ENCODE peak calls at places on chromosomes 12 and 14, in four cellular contexts. H is lung, Y is kidney, Z is adrenal gland. K is an unnamed sample. For H3K4me1, the result is how much of the 10 kb centered on the place peaks cover.

GRCh38 chr12:10409387-10409786 is at the start of gene KLRC4:
- DNase-seq in Z (no peak), H (no peak), Y (no peak), K (no peak)

GRCh38 chr14:105376521-105377440 is 21.6 kb upstream of the TEX22 start:
- DNase-seq in H (no peak), Y (no peak), Z (no peak), K (no peak)

GRCh38 chr12:131711551-131712205 is 788 bp downstream of the SFSWAP start:
- DNase-seq in Y (no peak), H (no peak), Z (no peak), K (no peak)

GRCh38 chr12:41190360-41190759 is 2.2 kb downstream of the PDZRN4 start:
- DNase-seq in H (no peak), Z (peak), Y (no peak), K (no peak)

GRCh38 chr14:70791971-70792370 is 17.3 kb downstream of the MAP3K9 start:
- DNase-seq in Y (no peak), H (no peak), Z (no peak), K (no peak)

GRCh38 chr14:33908540-33909223 is 42.2 kb downstream of the EGLN3 start:
- DNase-seq in H (no peak), Y (no peak), Z (no peak), K (no peak)

GRCh38 chr12:107656302-107656701 is 29.3 kb upstream of the PWP1 start:
- DNase-seq in Y (no peak), Z (no peak), H (no peak), K (no peak)

GRCh38 chr12:130689408-130690405 is 26.4 kb downstream of the RIMBP2 start:
- DNase-seq in Z (no peak), H (no peak), Y (peak), K (no peak)

GRCh38 chr12:66813137-66813867 is 134.4 kb upstream of the GRIP1 start:
- DNase-seq in H (no peak), Y (no peak), Z (no peak), K (peak)

GRCh38 chr14:22506778-22507351 is 82.2 kb downstream of the DAD1 start:
- DNase-seq in Y (no peak), H (no peak), Z (no peak), K (no peak)
- H3K27ac ChIP-seq in Y (no peak), H (no peak), Z (no peak), K (no peak)

GRCh38 chr12:26466709-26467108 is 271.3 kb downstream of the SSPN start:
- DNase-seq in Y (no peak), H (no peak), Z (no peak), K (no peak)
- H3K4me1 ChIP-seq in Y (under half), H (under half), Z (under half), K (under half)

DNA sequence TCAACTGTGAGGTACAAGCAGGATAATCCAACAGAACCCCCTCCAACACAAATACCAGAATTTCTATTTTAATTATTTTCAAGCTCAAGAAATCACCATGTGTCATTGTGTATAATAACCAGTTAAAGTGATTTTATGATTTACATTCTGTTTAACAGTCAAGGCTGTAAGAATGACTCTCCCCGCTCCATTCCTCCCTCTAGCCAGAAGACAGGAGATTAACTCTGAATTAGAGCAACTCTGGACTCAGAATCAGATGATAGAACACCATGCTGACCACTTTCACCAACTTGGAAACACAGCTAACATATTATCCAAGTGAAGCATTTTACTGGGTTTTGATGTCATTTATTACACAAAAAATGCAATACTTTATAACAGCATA is 71.9 kb downstream of the ATP2B1 start:
- DNase-seq in Y (no peak), Z (no peak), H (no peak), K (no peak)
- H3K27ac ChIP-seq in Y (no peak), Z (no peak), H (no peak), K (no peak)

DNA sequence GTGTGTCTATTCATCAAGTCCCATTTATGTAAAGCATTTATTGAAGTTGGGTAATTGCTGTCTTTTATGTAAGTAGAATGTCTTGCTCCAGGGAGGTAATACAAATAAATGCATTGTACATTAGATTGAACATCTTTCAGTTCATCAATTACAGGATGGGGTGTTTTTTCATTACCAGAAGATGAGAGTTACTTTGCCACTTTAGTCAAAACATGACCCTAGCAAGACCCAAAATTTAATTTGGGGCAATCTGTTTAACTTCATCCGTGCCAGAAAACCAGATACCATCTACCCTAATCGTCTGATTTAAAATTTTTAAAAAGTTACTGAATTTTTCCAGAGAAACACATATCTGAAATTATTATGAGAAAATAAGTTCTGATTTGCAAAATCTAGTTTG is 114.4 kb downstream of the SRGAP1 start:
- DNase-seq in Z (no peak), H (no peak), Y (no peak), K (no peak)
- H3K4me1 ChIP-seq in Z (under half), H (under half), Y (under half), K (under half)

GRCh38 chr12:4215862-4216541 is 57.6 kb upstream of the CCND2 start:
- DNase-seq in H (no peak), Y (no peak), Z (no peak), K (no peak)
- H3K27ac ChIP-seq in H (no peak), Y (no peak), Z (no peak), K (no peak)

GRCh38 chr14:65354131-65354530 is 58.4 kb upstream of the FUT8 start:
- DNase-seq in H (no peak), Z (no peak), Y (no peak), K (no peak)
- H3K4me1 ChIP-seq in H (under half), Z (under half), Y (under half), K (half or more)

K was measured in PC-9.